ENCODE peak calls at places on chromosomes 7 and 10, in four cellular contexts. B, E, Z and R are unnamed samples.

GRCh38 chr10:76333331-76333730 is 901.9 kb downstream of the LRMDA start:
- DNase-seq in B (no peak), Z (no peak), E (no peak), R (no peak)

GRCh38 chr10:28874210-28874609 is 196.9 kb downstream of the BAMBI start:
- DNase-seq in Z (no peak), B (no peak), E (no peak), R (no peak)

GRCh38 chr7:85716353-85716752 is 529.5 kb upstream of the SEMA3D start:
- DNase-seq in E (no peak), B (no peak), Z (peak), R (no peak)

GRCh38 chr7:73954181-73954580 is 73.8 kb upstream of the ELN start:
- DNase-seq in E (no peak), Z (no peak), B (no peak), R (no peak)

GRCh38 chr7:29139796-29140195 is 6.5 kb downstream of the CPVL start:
- DNase-seq in E (no peak), B (no peak), Z (peak), R (no peak)

GRCh38 chr7:47581442-47581820 is 480 bp downstream of the TNS3 start:
- DNase-seq in B (no peak), E (no peak), Z (no peak), R (no peak)

GRCh38 chr10:124500767-124501166 is 39.1 kb downstream of the LHPP start:
- DNase-seq in B (no peak), Z (no peak), E (no peak), R (no peak)

GRCh38 chr10:46528171-46528671 is 28.2 kb downstream of the GPRIN2 start:
- DNase-seq in E (no peak), Z (no peak), B (no peak), R (no peak)

DNA sequence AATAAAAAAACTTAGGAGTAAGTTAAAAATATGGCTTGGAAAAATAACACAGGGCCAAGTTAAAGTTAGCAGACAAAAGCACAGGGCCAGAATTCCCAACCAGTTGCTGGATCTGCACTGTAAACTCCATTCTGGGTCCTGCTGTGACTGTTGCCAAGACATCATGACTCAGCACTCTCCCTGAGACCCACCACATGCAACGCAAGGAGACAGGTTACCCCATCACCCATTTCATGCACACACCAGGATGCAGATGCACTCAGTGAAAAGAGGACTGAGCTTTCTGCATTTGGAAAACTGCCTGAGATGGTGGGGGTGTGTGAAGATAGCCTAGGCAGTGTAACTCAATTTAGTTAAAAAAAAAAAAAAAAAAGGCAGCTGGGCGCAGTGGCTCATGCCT is 97.6 kb upstream of the ZNF438 start:
- DNase-seq in B (peak), E (peak), Z (peak), R (no peak)
- H3K4me3 ChIP-seq in B (no peak), E (no peak), Z (no peak), R (no peak)

GRCh38 chr10:43417950-43418768 is 9.2 kb upstream of the HNRNPF start:
- DNase-seq in Z (no peak), E (no peak), B (no peak), R (no peak)

GRCh38 chr10:43419997-43420368 is 11.0 kb upstream of the HNRNPF start:
- DNase-seq in E (no peak), Z (no peak), B (no peak), R (no peak)

GRCh38 chr10:43420369-43421200 is 11.6 kb upstream of the HNRNPF start:
- DNase-seq in Z (peak), E (no peak), B (no peak), R (peak)

GRCh38 chr10:43421519-43421918 is 12.5 kb upstream of the HNRNPF start:
- DNase-seq in E (no peak), Z (no peak), B (no peak), R (no peak)

GRCh38 chr10:43421201-43421507 is 12.2 kb upstream of the HNRNPF start:
- DNase-seq in Z (no peak), B (no peak), E (no peak), R (no peak)
- H3K4me3 ChIP-seq in Z (peak), B (peak), E (peak), R (peak)

DNA sequence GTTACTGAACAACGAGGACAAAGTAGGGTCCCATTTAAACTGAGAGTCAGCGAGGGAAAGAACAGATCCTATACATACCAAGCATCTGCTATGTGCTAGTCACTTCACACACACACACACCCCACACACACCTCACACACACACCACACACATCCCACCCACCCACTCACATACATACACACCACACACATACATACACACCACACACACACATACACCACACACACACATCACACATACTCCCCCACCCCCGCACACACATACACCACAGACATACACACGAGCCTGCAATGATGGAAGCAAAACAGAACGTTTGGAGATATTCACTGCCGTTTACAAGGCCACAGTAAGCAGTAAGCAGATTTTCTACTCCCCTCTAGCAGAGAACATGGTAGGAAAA is 608 bp upstream of the GRB10 start:
- DNase-seq in Z (no peak), E (no peak), B (no peak), R (no peak)
- H3K4me3 ChIP-seq in Z (peak), E (no peak), B (no peak), R (peak)

GRCh38 chr7:38824948-38825347 is 84.0 kb downstream of the VPS41 start:
- DNase-seq in E (no peak), Z (no peak), B (no peak), R (no peak)
- H3K4me3 ChIP-seq in E (no peak), Z (no peak), B (no peak), R (no peak)